ENCODE peak calls at places on chromosome 16, in ten cellular contexts. B is NCI-H460; N is activated CD4-positive, alpha-beta T cell treated with anti-CD3 and anti-CD28 coated beads, Interleukin-2, amount 50 U/mL, for 24 hours; G is pancreas; Q is epithelial cell of esophagus; W is HEK293T; I is NCI-H748 treated with DMSO at 0.1 percent for 48 hours; V is nephron progenitor cell; M is stimulated activated CD8-positive, alpha-beta memory T cell treated with anti-CD3 and anti-CD28 coated beads, Interleukin-12 subunit alpha, Interleukin-12 subunit beta, amount 100 ng/mL, for 4 hours; C is cardiac fibroblast. H is an unnamed sample.

GRCh38 chr16:49330562-49331201 is 42.9 kb upstream of the C16orf78 start:
- DNase-seq in I (no peak), W (no peak), G (no peak), C (no peak), Q (no peak), B (no peak), N (no peak), M (no peak), V (no peak), H (no peak)

GRCh38 chr16:88705746-88706287 is 391 bp downstream of the RNF166 start:
- DNase-seq in Q (no peak), N (no peak), M (no peak), G (no peak), W (peak), C (no peak), I (no peak), V (peak), B (no peak), H (no peak)

GRCh38 chr16:49193596-49193995 is 88.0 kb downstream of the CBLN1 start:
- DNase-seq in N (no peak), B (no peak), C (no peak), W (no peak), I (no peak), Q (no peak), M (no peak), V (no peak), G (no peak), H (no peak)

GRCh38 chr16:30985401-30986128 is 558 bp downstream of the HSD3B7 start:
- DNase-seq in G (peak), B (peak), Q (peak), I (peak), C (no peak), V (no peak), M (no peak), W (no peak), N (no peak), H (no peak)

GRCh38 chr16:5490499-5490898 is 392.9 kb upstream of the EEF2KMT start:
- DNase-seq in C (no peak), W (peak), N (no peak), V (peak), B (no peak), M (no peak), G (no peak), I (peak), Q (no peak), H (no peak)

GRCh38 chr16:269061-269796 is 6.5 kb downstream of the RGS11 start:
- DNase-seq in M (no peak), Q (no peak), N (no peak), B (no peak), G (no peak), C (no peak), I (no peak), W (no peak), V (no peak), H (no peak)

GRCh38 chr16:58842156-58842555 is 108.0 kb upstream of the GOT2 start:
- DNase-seq in N (no peak), W (no peak), C (no peak), V (no peak), Q (no peak), G (no peak), B (no peak), M (no peak), I (no peak), H (no peak)

GRCh38 chr16:88634994-88635670 is 3.2 kb upstream of the IL17C start:
- DNase-seq in V (no peak), B (no peak), N (no peak), Q (no peak), W (no peak), G (no peak), M (no peak), I (no peak), C (no peak), H (no peak)

GRCh38 chr16:30060354-30061194 is 5.0 kb upstream of the ALDOA start:
- DNase-seq in Q (no peak), M (no peak), G (no peak), W (no peak), N (no peak), B (no peak), V (peak), C (no peak), I (no peak), H (no peak)

GRCh38 chr16:19169081-19169639 is 1.1 kb downstream of the SYT17 start:
- DNase-seq in M (no peak), Q (no peak), I (peak), V (peak), W (no peak), C (no peak), B (no peak), N (no peak), G (no peak), H (no peak)

GRCh38 chr16:48499822-48500440 is 110.0 kb downstream of the N4BP1 start:
- DNase-seq in V (no peak), N (no peak), B (peak), M (no peak), G (no peak), C (peak), W (no peak), Q (peak), I (no peak), H (no peak)